ENCODE peak calls at places on chromosome 10, in four cellular contexts. E is fibroblast of lung, M is endodermal cell, X is neural progenitor cell. L is an unnamed sample.

GRCh38 chr10:99832439-99832838 is 50.0 kb downstream of the ABCC2 start:
- DNase-seq in E (no peak), M (no peak), X (no peak), L (no peak)

GRCh38 chr10:112565434-112566053 is 118.5 kb downstream of the VTI1A start:
- DNase-seq in E (peak; percentile 59), M (peak; percentile 80), X (peak; percentile 79), L (peak; percentile 42)

GRCh38 chr10:97038688-97039087 is 147.1 kb downstream of the SLIT1 start:
- DNase-seq in E (no peak), M (no peak), X (no peak), L (no peak)

GRCh38 chr10:5948999-5949759 is 28.2 kb downstream of the IL15RA start:
- DNase-seq in E (peak; percentile 54), M (peak; percentile 85), X (peak; percentile 71), L (peak; percentile 82)

GRCh38 chr10:114174462-114175190 is 623 bp upstream of the CCDC186 start:
- DNase-seq in E (peak; percentile 14), M (no peak), X (peak; percentile 43), L (peak; percentile 75)

GRCh38 chr10:126372359-126372758 is 15.9 kb downstream of the ADAM12 start:
- DNase-seq in E (no peak), M (no peak), X (no peak), L (no peak)

GRCh38 chr10:122588381-122588780 is 27.8 kb downstream of the DMBT1 start:
- DNase-seq in E (no peak), M (no peak), X (no peak), L (no peak)

GRCh38 chr10:79322616-79323566 is 24.4 kb upstream of the PPIF start:
- DNase-seq in E (peak; percentile 90), M (no peak), X (no peak), L (peak; percentile 86)

GRCh38 chr10:99976886-99977391 is 32.8 kb downstream of the DNMBP start:
- DNase-seq in E (peak; percentile 99), M (no peak), X (no peak), L (peak; percentile 94)

GRCh38 chr10:60739581-60739980 is 38.7 kb upstream of the CDK1 start:
- DNase-seq in E (peak; percentile 60), M (no peak), X (no peak), L (no peak)

GRCh38 chr10:75773139-75773801 is 341.8 kb downstream of the LRMDA start:
- DNase-seq in E (peak; percentile 85), M (no peak), X (no peak), L (peak; percentile 85)

GRCh38 chr10:124168991-124169826 is 75.8 kb upstream of the CHST15 start:
- DNase-seq in E (no peak), M (peak; percentile 44), X (no peak), L (no peak)

DNA sequence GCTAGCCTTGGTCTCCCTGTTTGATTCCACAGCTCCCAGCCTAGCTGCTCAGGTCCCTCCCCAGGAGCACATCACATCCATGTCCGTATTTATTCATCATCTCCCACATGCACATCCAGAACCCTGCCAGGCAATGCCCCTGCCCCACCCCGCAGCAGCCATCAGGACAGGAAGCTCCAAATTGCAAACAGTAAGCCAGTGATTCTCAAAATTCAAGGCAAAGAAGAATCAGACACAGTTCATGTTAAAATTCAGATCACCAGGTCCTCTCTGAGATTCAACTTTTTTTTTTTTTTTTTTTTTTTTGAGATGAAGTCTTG is 17.7 kb downstream of the LRRC20 start:
- DNase-seq in E (no peak), M (no peak), X (no peak), L (no peak)
- TF ChIP-seq CTCF in E (no peak), M (no peak), X (no peak), L (no peak)

GRCh38 chr10:101565936-101566332 is 22.1 kb downstream of the POLL start:
- DNase-seq in E (no peak), M (no peak), X (no peak), L (no peak)

GRCh38 chr10:101568054-101568745 is 19.9 kb downstream of the POLL start:
- DNase-seq in E (no peak), M (no peak), X (no peak), L (no peak)

GRCh38 chr10:101567165-101568006 is 20.7 kb downstream of the POLL start:
- DNase-seq in E (no peak), M (no peak), X (no peak), L (no peak)

GRCh38 chr10:101565370-101565900 is 22.6 kb downstream of the POLL start:
- DNase-seq in E (no peak), M (no peak), X (no peak), L (no peak)

GRCh38 chr10:101566333-101567164 is 21.5 kb downstream of the POLL start:
- DNase-seq in E (peak; percentile 31), M (peak; percentile 76), X (peak; percentile 78), L (peak; percentile 48)
- H3K4me3 ChIP-seq in E (no peak overlapping the region), M (no peak overlapping the region), X (no peak overlapping the region), L (peak overlapping the region; percentile 10)

DNA sequence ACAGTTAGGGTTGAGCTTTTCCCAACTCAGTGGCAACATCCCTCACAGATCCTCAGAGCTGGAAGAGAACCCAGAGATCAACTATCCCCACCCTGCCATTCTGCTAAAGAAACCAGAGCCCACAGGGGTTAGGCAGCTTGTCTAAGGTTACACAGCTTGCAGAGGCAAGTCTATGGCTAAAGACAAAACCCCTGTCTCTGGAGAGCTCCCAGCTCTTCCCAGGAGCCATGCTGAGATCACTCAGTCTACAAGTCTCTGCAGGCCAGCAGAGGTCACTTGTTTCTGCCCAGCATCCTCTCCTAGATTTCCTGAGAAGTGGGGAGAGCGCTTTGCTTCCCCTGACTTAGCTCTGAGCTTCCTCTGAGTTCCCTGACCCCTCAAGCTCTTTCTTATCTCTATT is 28.5 kb upstream of the LOXL4 start:
- DNase-seq in E (no peak), M (peak; percentile 64), X (peak; percentile 37), L (peak; percentile 51)
- TF ChIP-seq CTCF in E (no peak), M (peak; percentile 47), X (peak; percentile 7), L (no peak)

DNA sequence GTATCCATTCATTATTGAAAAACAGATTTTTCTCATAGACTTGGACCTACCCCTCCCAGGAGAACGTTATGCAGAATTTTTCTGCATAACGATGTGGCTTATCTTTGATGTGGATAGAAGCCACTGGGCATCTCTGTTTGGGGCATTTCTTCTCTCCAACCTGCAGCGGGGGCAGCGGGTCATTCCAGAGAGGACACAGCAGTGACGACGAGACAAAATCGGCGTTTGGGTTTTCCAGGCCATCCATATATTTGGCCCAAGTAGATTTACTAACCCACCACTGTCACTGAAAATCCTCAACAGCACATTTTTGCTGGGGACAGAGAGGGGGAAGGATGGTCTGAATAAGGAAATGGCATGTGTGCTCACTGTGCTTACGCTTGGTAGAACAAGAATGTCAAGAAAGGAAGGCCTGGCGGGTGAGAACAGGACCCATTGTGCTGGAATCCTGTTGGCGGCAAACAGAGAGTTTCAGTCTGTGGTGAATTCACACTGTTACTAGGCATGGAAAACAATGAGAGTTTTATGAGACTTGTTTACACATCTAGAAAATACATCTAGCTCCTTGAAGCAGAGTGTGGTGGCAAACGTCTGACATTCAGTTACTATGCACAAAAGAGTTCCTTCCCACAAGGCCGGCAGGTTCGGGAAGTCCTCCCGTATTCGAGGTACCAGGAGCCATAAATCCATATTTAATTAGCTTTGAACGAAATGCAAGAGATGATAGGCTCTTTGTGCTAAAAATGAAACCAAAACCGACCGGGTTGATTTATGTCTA is 299.5 kb upstream of the PITRM1 start:
- DNase-seq in E (peak; percentile 79), M (no peak), X (peak; percentile 83), L (peak; percentile 12)
- H3K4me3 ChIP-seq in E (no peak overlapping the region), M (no peak overlapping the region), X (no peak overlapping the region), L (no peak overlapping the region)

GRCh38 chr10:44981172-44982113 is 2.8 kb upstream of the DEPP1 start:
- DNase-seq in E (peak; percentile 95), M (no peak), X (no peak), L (peak; percentile 92)
- TF ChIP-seq CTCF in E (no peak), M (no peak), X (no peak), L (no peak)

GRCh38 chr10:72470670-72471069 is 116.0 kb upstream of the DNAJB12 start:
- DNase-seq in E (no peak), M (no peak), X (no peak), L (no peak)
- H3K4me3 ChIP-seq in E (no peak overlapping the region), M (no peak overlapping the region), X (no peak overlapping the region), L (no peak overlapping the region)

GRCh38 chr10:30709229-30709628 is 79.7 kb upstream of the LYZL2 start:
- DNase-seq in E (no peak), M (peak; percentile 68), X (no peak), L (no peak)
- TF ChIP-seq CTCF in E (no peak), M (peak; percentile 69), X (no peak), L (no peak)